ENCODE peak calls at places on chromosomes 7 and 10, in seven cellular contexts. W is HCEC 1CT; K is CD8-positive, alpha-beta T cell; I is PC-3; S is retina; B is WTC11; Q is transverse colon. F is an unnamed sample.

GRCh38 chr10:422232-422631 is 267.2 kb downstream of the DIP2C start:
- DNase-seq in S (no peak), Q (no peak), B (no peak), K (no peak), W (no peak), I (no peak), F (peak)

GRCh38 chr10:116457480-116457879 is 29.8 kb downstream of the PNLIPRP3 start:
- DNase-seq in W (no peak), K (no peak), S (no peak), Q (no peak), B (no peak), I (no peak), F (no peak)

GRCh38 chr7:148772297-148773089 is 73.8 kb downstream of the CUL1 start:
- DNase-seq in Q (no peak), K (no peak), I (peak), B (no peak), W (peak), S (peak), F (no peak)

GRCh38 chr10:3131098-3131497 is 41.5 kb downstream of the PITRM1 start:
- DNase-seq in B (no peak), I (peak), K (no peak), Q (no peak), S (no peak), W (peak), F (no peak)

GRCh38 chr7:100372694-100373093 is 593 bp upstream of the PILRA start:
- DNase-seq in W (no peak), I (no peak), B (no peak), S (no peak), Q (no peak), K (no peak), F (no peak)

GRCh38 chr7:69656890-69657289 is 58.6 kb downstream of the AUTS2 start:
- DNase-seq in W (no peak), I (no peak), Q (no peak), K (no peak), S (no peak), B (no peak), F (peak)

GRCh38 chr7:53387515-53387914 is 352.1 kb downstream of the POM121L12 start:
- DNase-seq in S (no peak), K (no peak), I (no peak), B (no peak), Q (no peak), W (no peak), F (no peak)

GRCh38 chr7:29987821-29988317 is 1.7 kb downstream of the SCRN1 start:
- DNase-seq in Q (no peak), S (peak), W (peak), B (no peak), I (peak), K (no peak), F (peak)

GRCh38 chr7:42876182-42877068 is 35.4 kb downstream of the C7orf25 start:
- DNase-seq in W (peak), I (peak), S (peak), K (no peak), Q (peak), B (peak), F (peak)

GRCh38 chr10:49332333-49332732 is 33.4 kb downstream of the C10orf71 start:
- DNase-seq in Q (no peak), W (no peak), I (no peak), K (no peak), S (no peak), B (no peak), F (no peak)

F was measured in NAMALWA.